ENCODE peak calls at places on chromosome 6, in ten cellular contexts. P is IMR-90; J is adrenal gland; B is H1; H is gastrocnemius medialis; I is GM23338; D is HL-60; C is naive thymus-derived CD4-positive, alpha-beta T cell; Q is CD8-positive, alpha-beta T cell; O is tibial artery. S is an unnamed sample.

GRCh38 chr6:97668716-97669115 is 385.7 kb upstream of the MMS22L start:
- DNase-seq in P (no peak), J (no peak), B (no peak), H (no peak), I (peak; percentile 37), D (no peak), C (no peak), Q (no peak), O (no peak), S (no peak)

GRCh38 chr6:113856011-113856551 is 1.1 kb upstream of the MARCKS start:
- DNase-seq in P (peak; percentile 66), J (peak; percentile 6), B (no peak), H (no peak), I (peak; percentile 44), D (no peak), C (no peak), Q (no peak), O (no peak), S (no peak)

GRCh38 chr6:5471044-5471443 is 209.7 kb downstream of the FARS2 start:
- DNase-seq in P (peak; percentile 58), J (peak; percentile 67), B (no peak), H (no peak), I (peak; percentile 83), D (peak; percentile 14), C (peak; percentile 63), Q (peak; percentile 53), O (no peak), S (peak; percentile 64)

GRCh38 chr6:130298258-130298657 is 67.6 kb upstream of the TMEM200A start:
- DNase-seq in P (no peak), J (no peak), B (no peak), H (no peak), I (no peak), D (no peak), C (no peak), Q (no peak), O (no peak), S (no peak)

GRCh38 chr6:44917430-44917829 is 410.7 kb upstream of the RUNX2 start:
- DNase-seq in P (peak; percentile 19), J (no peak), B (no peak), H (no peak), I (no peak), D (no peak), C (no peak), Q (no peak), O (no peak), S (no peak)

GRCh38 chr6:1611572-1612385 is 2.1 kb downstream of the FOXC1 start:
- DNase-seq in P (peak; percentile 53), J (no peak), B (no peak), H (no peak), I (peak; percentile 49), D (no peak), C (no peak), Q (no peak), O (no peak), S (peak; percentile 28)

GRCh38 chr6:6678185-6678671 is 89.7 kb downstream of the LY86 start:
- DNase-seq in P (peak; percentile 69), J (no peak), B (no peak), H (no peak), I (no peak), D (no peak), C (no peak), Q (no peak), O (no peak), S (no peak)

GRCh38 chr6:41984623-41985022 is 43.0 kb upstream of the CCND3 start:
- DNase-seq in P (no peak), J (no peak), B (no peak), H (no peak), I (no peak), D (no peak), C (no peak), Q (no peak), O (no peak), S (no peak)

GRCh38 chr6:8225113-8225512 is 122.8 kb upstream of the EEF1E1 start:
- DNase-seq in P (no peak), J (no peak), B (no peak), H (no peak), I (no peak), D (no peak), C (no peak), Q (no peak), O (no peak), S (no peak)

GRCh38 chr6:8215631-8216030 is 113.3 kb upstream of the EEF1E1 start:
- DNase-seq in P (peak; percentile 64), J (no peak), B (no peak), H (no peak), I (no peak), D (no peak), C (no peak), Q (no peak), O (no peak), S (no peak)

GRCh38 chr6:8218861-8219260 is 116.5 kb upstream of the EEF1E1 start:
- DNase-seq in P (no peak), J (no peak), B (no peak), H (no peak), I (no peak), D (no peak), C (no peak), Q (no peak), O (no peak), S (no peak)

DNA sequence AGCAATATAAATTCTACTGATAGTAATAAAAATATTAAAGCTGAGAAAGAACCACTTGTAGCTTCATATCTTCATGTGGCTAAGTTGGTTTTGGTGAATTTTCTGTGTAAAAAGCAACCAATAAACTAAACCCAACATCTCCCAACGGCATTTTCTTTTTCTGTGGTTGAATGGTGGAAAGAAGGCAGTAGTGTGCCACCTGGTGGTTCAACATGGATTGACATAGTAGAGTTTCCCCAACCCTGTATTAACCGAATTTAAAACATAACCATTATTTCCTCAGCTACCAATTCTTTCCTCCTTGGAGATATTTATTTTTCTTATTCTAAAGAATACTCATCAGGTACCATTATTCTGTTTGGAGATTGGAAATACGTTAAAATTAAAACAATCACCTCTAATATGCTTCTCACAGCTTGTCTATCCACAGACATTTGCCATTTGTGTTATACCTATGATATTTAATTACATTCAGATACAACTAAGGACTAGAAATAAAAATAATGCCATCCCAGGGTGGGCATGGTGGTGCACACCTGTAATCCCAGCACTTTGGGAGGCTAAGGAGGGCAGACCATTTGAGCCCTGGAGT is 117.1 kb upstream of the EEF1E1 start:
- DNase-seq in P (peak; percentile 63), J (peak; percentile 67), B (peak; percentile 59), H (no peak), I (peak; percentile 74), D (peak; percentile 6), C (peak; percentile 34), Q (peak; percentile 7), O (no peak), S (peak; percentile 14)
- H3K4me3 ChIP-seq in P (no peak overlapping the region), J (no peak overlapping the region), B (no peak overlapping the region), H (no peak overlapping the region), I (no peak overlapping the region), D (no peak overlapping the region), C (no peak overlapping the region), Q (no peak overlapping the region), O (no peak overlapping the region), S (no peak overlapping the region)

GRCh38 chr6:150711584-150712501 is 112.2 kb downstream of the PLEKHG1 start:
- DNase-seq in P (no peak), J (no peak), B (no peak), H (no peak), I (no peak), D (no peak), C (no peak), Q (no peak), O (no peak), S (peak; percentile 64)
- H3K27me3 ChIP-seq in P (peaks cover 4% of the 10 kb centered on the region), J (no peaks in the 10 kb centered on the region), B (no peaks in the 10 kb centered on the region), H (no peaks in the 10 kb centered on the region), I (no peaks in the 10 kb centered on the region), D (no peaks in the 10 kb centered on the region), C (no peaks in the 10 kb centered on the region), Q (no peaks in the 10 kb centered on the region), O (no peaks in the 10 kb centered on the region), S (no peaks in the 10 kb centered on the region)

GRCh38 chr6:108168980-108169800 is 3.4 kb downstream of the NR2E1 start:
- DNase-seq in P (no peak), J (no peak), B (peak; percentile 69), H (no peak), I (peak; percentile 78), D (no peak), C (no peak), Q (no peak), O (no peak), S (no peak)

GRCh38 chr6:108168501-108168979 is 2.7 kb downstream of the NR2E1 start:
- DNase-seq in P (no peak), J (peak; percentile 33), B (peak; percentile 77), H (no peak), I (peak; percentile 71), D (no peak), C (no peak), Q (no peak), O (no peak), S (no peak)

GRCh38 chr6:108166664-108167448 is 1.0 kb downstream of the NR2E1 start:
- DNase-seq in P (no peak), J (no peak), B (no peak), H (no peak), I (peak; percentile 47), D (no peak), C (no peak), Q (no peak), O (no peak), S (no peak)

GRCh38 chr6:108167449-108167903 is 1.7 kb downstream of the NR2E1 start:
- DNase-seq in P (no peak), J (no peak), B (peak; percentile 76), H (no peak), I (peak; percentile 86), D (no peak), C (no peak), Q (no peak), O (no peak), S (no peak)

DNA sequence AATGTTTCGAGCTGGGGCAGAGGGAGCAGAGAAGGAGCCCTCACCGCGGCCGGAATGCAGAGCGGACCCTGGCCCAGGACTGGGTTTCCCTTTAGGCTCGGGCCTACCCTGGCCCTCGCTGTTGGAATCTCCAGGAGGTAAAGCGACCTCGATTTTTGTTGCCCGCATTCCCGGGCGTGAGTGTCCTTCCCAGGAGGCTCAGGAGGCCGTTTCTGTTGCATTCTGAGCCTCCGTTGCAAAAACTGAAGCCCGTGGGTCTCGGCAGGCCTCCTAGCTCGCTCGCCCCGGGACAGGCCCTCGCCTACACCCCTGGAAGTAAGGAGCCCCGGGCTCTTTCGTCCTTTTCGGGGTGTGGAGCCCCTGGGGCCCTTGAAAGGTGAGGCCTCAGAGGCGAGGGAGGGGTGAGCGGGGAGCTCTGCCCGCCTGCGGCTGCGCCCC is 2.2 kb downstream of the NR2E1 start:
- DNase-seq in P (no peak), J (no peak), B (peak; percentile 66), H (no peak), I (peak; percentile 69), D (no peak), C (no peak), Q (no peak), O (no peak), S (no peak)
- H3K4me3 ChIP-seq in P (no peak overlapping the region), J (no peak overlapping the region), B (no peak overlapping the region), H (peak overlapping the region; percentile 20), I (peak overlapping the region; percentile 62), D (no peak overlapping the region), C (peak overlapping the region; percentile 24), Q (peak overlapping the region; percentile 41), O (peak overlapping the region; percentile 7), S (peak overlapping the region; percentile 13)

DNA sequence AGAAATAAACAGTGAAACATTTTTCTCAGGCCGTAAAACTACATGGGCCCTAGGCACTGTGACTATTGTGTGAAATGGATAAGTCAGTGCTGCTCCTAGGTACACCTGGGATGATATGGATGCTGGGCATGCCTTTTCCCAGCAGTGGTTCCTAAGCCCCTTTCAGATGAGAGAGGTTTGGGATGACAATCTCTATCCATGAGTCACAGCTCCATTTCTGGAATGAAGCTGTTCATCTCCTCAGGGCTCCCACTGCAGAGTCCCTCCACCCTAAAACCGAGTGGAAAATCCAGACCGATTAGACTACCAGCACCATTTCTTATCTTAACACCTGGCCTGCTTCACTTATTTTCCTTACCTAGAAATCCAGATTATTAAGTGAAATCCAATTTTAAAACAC is 6.0 kb upstream of the SIM1 start:
- DNase-seq in P (no peak), J (no peak), B (no peak), H (no peak), I (no peak), D (no peak), C (no peak), Q (no peak), O (no peak), S (no peak)
- H3K27me3 ChIP-seq in P (peaks cover 81% of the 10 kb centered on the region), J (peaks cover 66% of the 10 kb centered on the region), B (peaks cover 44% of the 10 kb centered on the region), H (peaks cover 48% of the 10 kb centered on the region), I (peaks cover 79% of the 10 kb centered on the region), D (peaks cover 49% of the 10 kb centered on the region), C (peaks cover 36% of the 10 kb centered on the region), Q (peaks cover 28% of the 10 kb centered on the region), O (peaks cover 71% of the 10 kb centered on the region), S (peaks cover 41% of the 10 kb centered on the region)

S was measured in heart left ventricle.